ENCODE peak calls at places on chromosomes 1 and 21, in six cellular contexts. S, L, E, Z, Q and T are unnamed samples. For H3K27me3, the result is how much of the 10 kb centered on the place peaks cover.

GRCh38 chr21:38244885-38245869 is 11.6 kb upstream of the KCNJ15 start:
- DNase-seq in S (no peak), L (no peak), E (no peak), Z (no peak), Q (no peak), T (no peak)

GRCh38 chr1:2639203-2639602 is 6.4 kb upstream of the MMEL1 start:
- DNase-seq in S (no peak), L (no peak), E (no peak), Z (no peak), Q (no peak), T (no peak)

GRCh38 chr1:116485976-116486375 is 84.8 kb downstream of the CD58 start:
- DNase-seq in S (no peak), L (no peak), E (no peak), Z (no peak), Q (no peak), T (no peak)

GRCh38 chr1:93219443-93219842 is 38.9 kb downstream of the CCDC18 start:
- DNase-seq in S (no peak), L (no peak), E (no peak), Z (no peak), Q (no peak), T (no peak)

GRCh38 chr1:188941986-188942385 is 1535.7 kb downstream of the BRINP3 start:
- DNase-seq in S (no peak), L (no peak), E (no peak), Z (no peak), Q (peak), T (no peak)

GRCh38 chr1:204573563-204573925 is 57.3 kb downstream of the MDM4 start:
- DNase-seq in S (no peak), L (no peak), E (no peak), Z (no peak), Q (no peak), T (no peak)

GRCh38 chr1:172909606-172910326 is 141.0 kb downstream of the TNFSF18 start:
- DNase-seq in S (no peak), L (no peak), E (no peak), Z (no peak), Q (no peak), T (no peak)

GRCh38 chr1:94646151-94646643 is 104.6 kb upstream of the F3 start:
- DNase-seq in S (no peak), L (no peak), E (no peak), Z (no peak), Q (no peak), T (no peak)

GRCh38 chr1:3515774-3516480 is 61.5 kb downstream of the ARHGEF16 start:
- DNase-seq in S (no peak), L (no peak), E (no peak), Z (no peak), Q (no peak), T (no peak)

GRCh38 chr1:27563407-27564263 is 40.3 kb downstream of the AHDC1 start:
- DNase-seq in S (no peak), L (peak), E (no peak), Z (no peak), Q (no peak), T (no peak)

GRCh38 chr1:98323906-98324358 is 337.6 kb upstream of the SNX7 start:
- DNase-seq in S (no peak), L (no peak), E (no peak), Z (no peak), Q (no peak), T (peak)

GRCh38 chr1:152130186-152130585 is 14.9 kb upstream of the TCHH start:
- DNase-seq in S (no peak), L (no peak), E (no peak), Z (no peak), Q (no peak), T (no peak)
- H3K27me3 ChIP-seq in S (under half), L (under half), E (under half), Z (under half), Q (under half), T (under half)

GRCh38 chr1:66380452-66381212 is 153.3 kb upstream of the SGIP1 start:
- DNase-seq in S (no peak), L (peak), E (no peak), Z (no peak), Q (no peak), T (no peak)
- H3K27ac ChIP-seq in S (no peak), L (no peak), E (no peak), Z (no peak), Q (no peak), T (no peak)

GRCh38 chr1:31700468-31701136 is 3.2 kb downstream of the COL16A1 start:
- DNase-seq in S (no peak), L (no peak), E (no peak), Z (no peak), Q (no peak), T (no peak)

GRCh38 chr1:31699341-31699891 is 4.4 kb downstream of the COL16A1 start:
- DNase-seq in S (no peak), L (no peak), E (no peak), Z (no peak), Q (no peak), T (no peak)

GRCh38 chr1:31702836-31703404 is 897 bp downstream of the COL16A1 start:
- DNase-seq in S (no peak), L (no peak), E (no peak), Z (no peak), Q (no peak), T (no peak)

GRCh38 chr1:31703431-31704260 is at the start of gene COL16A1:
- DNase-seq in S (no peak), L (peak), E (peak), Z (no peak), Q (no peak), T (peak)

GRCh38 chr1:31701137-31701736 is 2.6 kb downstream of the COL16A1 start:
- DNase-seq in S (no peak), L (peak), E (no peak), Z (peak), Q (no peak), T (peak)
- H3K27me3 ChIP-seq in S (under half), L (under half), E (under half), Z (under half), Q (half or more), T (under half)

GRCh38 chr1:32903991-32904776 is 3.0 kb upstream of the TMEM54 start:
- DNase-seq in S (no peak), L (no peak), E (no peak), Z (no peak), Q (no peak), T (no peak)

GRCh38 chr1:32901823-32902534 is 790 bp upstream of the TMEM54 start:
- DNase-seq in S (no peak), L (no peak), E (no peak), Z (no peak), Q (no peak), T (no peak)

GRCh38 chr1:32900956-32901822 is at the start of gene TMEM54:
- DNase-seq in S (no peak), L (peak), E (peak), Z (peak), Q (no peak), T (no peak)

GRCh38 chr1:32900371-32900955 is 726 bp downstream of the TMEM54 start:
- DNase-seq in S (no peak), L (no peak), E (no peak), Z (no peak), Q (no peak), T (no peak)

DNA sequence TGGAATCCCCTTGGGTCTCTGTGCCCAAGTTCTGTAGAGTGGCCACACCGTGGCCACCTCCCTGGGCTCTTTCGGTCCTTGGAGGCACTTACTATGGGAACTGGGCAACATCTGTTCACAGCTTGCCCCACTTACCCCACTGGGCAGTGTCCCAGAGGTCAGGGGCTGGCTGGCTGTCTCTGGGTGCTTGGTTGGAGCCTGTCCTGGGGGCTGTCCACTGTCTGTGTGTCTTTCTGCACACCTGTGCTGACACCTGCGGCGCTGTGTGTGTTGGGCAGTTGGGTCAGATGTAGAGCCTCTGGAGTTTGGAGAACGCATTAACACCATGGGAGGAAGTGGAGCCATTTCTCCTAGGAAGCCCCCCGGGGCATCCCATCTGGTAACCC is 1.3 kb upstream of the TMEM54 start:
- DNase-seq in S (no peak), L (no peak), E (no peak), Z (no peak), Q (no peak), T (no peak)
- H3K27ac ChIP-seq in S (no peak), L (no peak), E (no peak), Z (no peak), Q (no peak), T (no peak)

GRCh38 chr21:44929242-44929798 is 8.6 kb upstream of the ITGB2 start:
- DNase-seq in S (no peak), L (no peak), E (no peak), Z (peak), Q (no peak), T (no peak)
- H3K27me3 ChIP-seq in S (under half), L (under half), E (half or more), Z (under half), Q (half or more), T (half or more)

DNA sequence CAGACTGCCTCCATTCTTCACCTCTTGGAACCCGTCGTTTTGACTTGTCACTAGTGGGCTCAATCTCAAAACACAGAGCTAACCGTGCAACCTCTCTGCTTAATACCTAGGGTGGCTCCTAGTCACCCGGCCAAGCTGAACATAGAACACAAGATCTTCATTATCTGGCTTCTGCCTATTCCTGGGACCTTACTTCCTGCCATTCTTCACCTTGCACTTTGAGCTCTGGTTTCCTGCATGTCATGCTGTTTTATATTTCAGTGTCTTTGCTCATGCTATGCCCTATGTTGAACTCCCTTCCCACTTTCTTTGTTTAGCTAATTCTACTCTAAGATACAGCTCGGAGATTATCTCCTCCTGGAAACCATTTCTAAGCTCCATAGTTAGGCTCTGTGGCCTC is 12.9 kb downstream of the GPSM2 start:
- DNase-seq in S (no peak), L (no peak), E (no peak), Z (no peak), Q (no peak), T (no peak)
- H3K27ac ChIP-seq in S (no peak), L (no peak), E (no peak), Z (no peak), Q (no peak), T (no peak)

GRCh38 chr1:40664167-40664537 is 1.3 kb downstream of the RIMS3 start:
- DNase-seq in S (no peak), L (no peak), E (no peak), Z (no peak), Q (no peak), T (no peak)

GRCh38 chr1:40663324-40664166 is 1.9 kb downstream of the RIMS3 start:
- DNase-seq in S (no peak), L (no peak), E (no peak), Z (no peak), Q (no peak), T (no peak)

GRCh38 chr1:40662864-40663263 is 2.6 kb downstream of the RIMS3 start:
- DNase-seq in S (no peak), L (no peak), E (no peak), Z (no peak), Q (no peak), T (no peak)

GRCh38 chr1:40664791-40665190 is 691 bp downstream of the RIMS3 start:
- DNase-seq in S (no peak), L (peak), E (no peak), Z (no peak), Q (no peak), T (no peak)

GRCh38 chr1:40665335-40666171 is at the start of gene RIMS3:
- DNase-seq in S (peak), L (peak), E (peak), Z (peak), Q (peak), T (peak)
- H3K27me3 ChIP-seq in S (under half), L (under half), E (under half), Z (under half), Q (under half), T (under half)